ENCODE peak calls at places on chromosomes 12 and 14, in six cellular contexts. N, P, H, G, Z and L are unnamed samples.
A peak's percentile ranks its signal among the peaks of the same experiment; 100 is the strongest.

GRCh38 chr12:22334696-22335290 is at the start of gene ST8SIA1:
- DNase-seq in N (peak; percentile 43), P (peak; percentile 49), H (peak; percentile 53), G (peak; percentile 38), Z (peak; percentile 60), L (no peak)

GRCh38 chr12:49867580-49868341 is 24.9 kb upstream of the BCDIN3D start:
- DNase-seq in N (no peak), P (no peak), H (no peak), G (no peak), Z (peak; percentile 37), L (peak; percentile 58)

GRCh38 chr12:66066071-66066928 is 64.2 kb downstream of the LLPH start:
- DNase-seq in N (no peak), P (no peak), H (no peak), G (peak; percentile 77), Z (no peak), L (no peak)

GRCh38 chr14:75800792-75801191 is 139.7 kb downstream of the TTLL5 start:
- DNase-seq in N (no peak), P (no peak), H (no peak), G (no peak), Z (no peak), L (no peak)

GRCh38 chr12:75994069-75994740 is 37.4 kb downstream of the PHLDA1 start:
- DNase-seq in N (no peak), P (no peak), H (no peak), G (no peak), Z (no peak), L (no peak)

GRCh38 chr14:50773632-50774541 is 57.1 kb downstream of the NIN start:
- DNase-seq in N (peak; percentile 34), P (no peak), H (no peak), G (peak; percentile 64), Z (peak; percentile 57), L (peak; percentile 17)

GRCh38 chr14:51996148-51996746 is 6.9 kb downstream of the RTRAF start:
- DNase-seq in N (no peak), P (no peak), H (no peak), G (peak; percentile 81), Z (no peak), L (no peak)

GRCh38 chr12:575129-575502 is 88.1 kb downstream of the NINJ2 start:
- DNase-seq in N (no peak), P (peak; percentile 41), H (peak; percentile 54), G (no peak), Z (no peak), L (peak; percentile 34)

GRCh38 chr12:25436206-25436912 is 116.7 kb downstream of the LMNTD1 start:
- DNase-seq in N (no peak), P (no peak), H (no peak), G (peak; percentile 93), Z (peak; percentile 43), L (no peak)

GRCh38 chr12:85191-85666 is 18.7 kb downstream of the IQSEC3 start:
- DNase-seq in N (no peak), P (no peak), H (no peak), G (no peak), Z (no peak), L (no peak)

GRCh38 chr14:91372680-91373495 is 44.7 kb downstream of the CCDC88C start:
- DNase-seq in N (peak; percentile 55), P (no peak), H (no peak), G (no peak), Z (no peak), L (no peak)

GRCh38 chr14:91373591-91374245 is 43.9 kb downstream of the CCDC88C start:
- DNase-seq in N (no peak), P (no peak), H (no peak), G (no peak), Z (no peak), L (no peak)

GRCh38 chr14:91369628-91370445 is 47.8 kb downstream of the CCDC88C start:
- DNase-seq in N (no peak), P (no peak), H (no peak), G (peak; percentile 67), Z (no peak), L (peak; percentile 55)

GRCh38 chr14:91371011-91371989 is 46.3 kb downstream of the CCDC88C start:
- DNase-seq in N (no peak), P (no peak), H (no peak), G (no peak), Z (no peak), L (no peak)

DNA sequence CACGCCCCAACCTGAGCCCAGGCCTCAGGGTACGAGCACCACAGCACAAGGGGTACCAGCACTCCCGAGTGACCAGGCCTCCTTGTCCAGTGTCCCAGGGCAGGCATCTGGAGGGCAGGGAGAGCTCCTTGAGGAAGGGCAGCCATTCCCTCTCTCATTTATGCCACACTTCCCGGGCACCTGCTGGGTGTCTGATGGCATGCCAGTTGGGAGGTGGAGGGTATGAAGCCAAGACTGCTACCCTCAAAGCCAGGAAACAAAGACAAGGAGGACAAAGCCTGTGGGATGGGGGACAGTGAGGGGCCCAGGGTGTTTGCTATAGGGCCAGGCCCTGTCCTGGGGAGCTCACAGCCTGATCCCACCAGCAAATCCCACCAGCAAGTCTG is 45.6 kb downstream of the CCDC88C start:
- DNase-seq in N (no peak), P (no peak), H (no peak), G (no peak), Z (no peak), L (no peak)
- H3K4me1 ChIP-seq in N (peaks cover 19% of the 10 kb centered on the region), P (peaks cover 92% of the 10 kb centered on the region), H (no peaks in the 10 kb centered on the region), G (no peaks in the 10 kb centered on the region), Z (no peaks in the 10 kb centered on the region), L (peaks cover 15% of the 10 kb centered on the region)

GRCh38 chr12:50927356-50927755 is 25.0 kb upstream of the HIGD1C start:
- DNase-seq in N (no peak), P (no peak), H (no peak), G (no peak), Z (no peak), L (no peak)
- H3K4me1 ChIP-seq in N (peaks cover 51% of the 10 kb centered on the region), P (peaks cover 63% of the 10 kb centered on the region), H (no peaks in the 10 kb centered on the region), G (peaks cover 4% of the 10 kb centered on the region), Z (peaks cover 6% of the 10 kb centered on the region), L (peaks cover 20% of the 10 kb centered on the region)

DNA sequence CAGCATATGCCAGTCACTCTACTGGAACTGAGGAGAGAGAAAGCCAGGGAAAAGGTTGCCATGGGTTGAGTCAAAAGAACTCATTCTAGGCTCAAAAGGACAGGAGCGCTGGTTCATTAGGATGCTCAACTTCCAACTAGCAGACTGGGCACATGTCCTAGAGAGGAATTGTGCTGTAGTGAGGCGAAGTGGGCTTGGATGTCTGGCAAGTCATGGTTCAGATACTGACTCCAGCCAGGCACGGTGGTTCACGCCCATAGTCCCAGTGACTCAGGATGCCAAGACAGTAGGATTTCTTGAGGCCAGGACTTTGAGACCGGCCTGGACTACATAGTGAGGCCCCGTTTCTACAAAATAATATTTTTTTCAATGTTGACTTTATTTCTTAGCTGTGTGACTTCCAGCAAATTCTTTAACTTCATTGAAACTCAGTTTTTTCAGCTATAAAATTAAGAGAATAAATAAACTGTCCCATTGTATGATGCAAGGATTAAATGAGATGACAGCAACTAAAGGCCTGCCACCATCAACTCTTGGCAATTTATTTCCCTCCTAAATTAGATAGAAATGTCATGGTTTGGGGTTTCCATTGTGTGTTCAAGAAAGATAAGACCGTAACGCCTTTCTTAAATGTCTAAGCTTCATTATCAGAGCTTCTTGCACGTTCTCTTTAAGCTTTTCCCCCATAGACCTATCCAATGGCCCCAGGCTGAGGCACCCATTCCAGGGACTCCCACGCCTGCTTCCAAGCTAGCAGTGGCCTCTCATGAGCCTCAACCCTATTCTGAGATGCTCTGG is 281.7 kb downstream of the CACNA1C start:
- DNase-seq in N (no peak), P (no peak), H (no peak), G (no peak), Z (no peak), L (no peak)
- H3K4me1 ChIP-seq in N (peaks cover 30% of the 10 kb centered on the region), P (peaks cover 26% of the 10 kb centered on the region), H (peaks cover 9% of the 10 kb centered on the region), G (peaks cover 40% of the 10 kb centered on the region), Z (no peaks in the 10 kb centered on the region), L (peaks cover 3% of the 10 kb centered on the region)

GRCh38 chr12:16587514-16587913 is 18.4 kb downstream of the LMO3 start:
- DNase-seq in N (no peak), P (no peak), H (no peak), G (no peak), Z (no peak), L (no peak)
- H3K4me1 ChIP-seq in N (peaks cover 4% of the 10 kb centered on the region), P (no peaks in the 10 kb centered on the region), H (no peaks in the 10 kb centered on the region), G (no peaks in the 10 kb centered on the region), Z (no peaks in the 10 kb centered on the region), L (peaks cover 7% of the 10 kb centered on the region)